ENCODE peak calls at places on chromosomes 13 and 19, in seven cellular contexts. R, Z, K, E, P, T and V are unnamed samples.

GRCh38 chr13:20495087-20496023 is 30.3 kb downstream of the CRYL1 start:
- DNase-seq in R (peak), Z (peak), K (peak), E (peak), P (peak), T (peak), V (peak)

GRCh38 chr13:46317120-46317519 is 69.9 kb downstream of the RUBCNL start:
- DNase-seq in R (no peak), Z (peak), K (no peak), E (no peak), P (no peak), T (peak), V (no peak)

GRCh38 chr13:44169018-44169909 is 204.4 kb upstream of the SERP2 start:
- DNase-seq in R (peak), Z (no peak), K (no peak), E (no peak), P (no peak), T (no peak), V (no peak)

GRCh38 chr19:12984683-12985048 is 10.6 kb upstream of the NFIX start:
- DNase-seq in R (no peak), Z (no peak), K (peak), E (no peak), P (no peak), T (no peak), V (no peak)

GRCh38 chr13:114130708-114131580 is 1.5 kb downstream of the RASA3 start:
- DNase-seq in R (peak), Z (peak), K (peak), E (no peak), P (no peak), T (peak), V (peak)

GRCh38 chr19:49356382-49356781 is 5.8 kb downstream of the TEAD2 start:
- DNase-seq in R (no peak), Z (no peak), K (no peak), E (no peak), P (no peak), T (no peak), V (no peak)

GRCh38 chr13:22505489-22505888 is 675.3 kb upstream of the SGCG start:
- DNase-seq in R (no peak), Z (no peak), K (no peak), E (no peak), P (no peak), T (no peak), V (peak)

GRCh38 chr13:27182844-27183497 is 11.4 kb upstream of the USP12 start:
- DNase-seq in R (peak), Z (peak), K (no peak), E (no peak), P (no peak), T (peak), V (peak)

GRCh38 chr19:861756-862528 is 2.5 kb downstream of the CFD start:
- DNase-seq in R (no peak), Z (peak), K (peak), E (peak), P (peak), T (peak), V (peak)

GRCh38 chr13:113047587-113047986 is 58.0 kb upstream of the F7 start:
- DNase-seq in R (no peak), Z (no peak), K (no peak), E (no peak), P (no peak), T (no peak), V (no peak)

GRCh38 chr19:14145381-14145780 is 9.0 kb upstream of the ASF1B start:
- DNase-seq in R (no peak), Z (no peak), K (no peak), E (no peak), P (no peak), T (no peak), V (peak)

GRCh38 chr13:107250626-107251025 is 682.7 kb upstream of the ARGLU1 start:
- DNase-seq in R (peak), Z (peak), K (no peak), E (no peak), P (no peak), T (peak), V (no peak)

GRCh38 chr13:107254392-107254791 is 686.5 kb upstream of the ARGLU1 start:
- DNase-seq in R (no peak), Z (no peak), K (no peak), E (no peak), P (no peak), T (no peak), V (no peak)

GRCh38 chr13:107252021-107252420 is 684.1 kb upstream of the ARGLU1 start:
- DNase-seq in R (no peak), Z (no peak), K (no peak), E (no peak), P (no peak), T (no peak), V (no peak)

GRCh38 chr13:107251321-107251720 is 683.4 kb upstream of the ARGLU1 start:
- DNase-seq in R (peak), Z (peak), K (no peak), E (no peak), P (no peak), T (peak), V (no peak)

DNA sequence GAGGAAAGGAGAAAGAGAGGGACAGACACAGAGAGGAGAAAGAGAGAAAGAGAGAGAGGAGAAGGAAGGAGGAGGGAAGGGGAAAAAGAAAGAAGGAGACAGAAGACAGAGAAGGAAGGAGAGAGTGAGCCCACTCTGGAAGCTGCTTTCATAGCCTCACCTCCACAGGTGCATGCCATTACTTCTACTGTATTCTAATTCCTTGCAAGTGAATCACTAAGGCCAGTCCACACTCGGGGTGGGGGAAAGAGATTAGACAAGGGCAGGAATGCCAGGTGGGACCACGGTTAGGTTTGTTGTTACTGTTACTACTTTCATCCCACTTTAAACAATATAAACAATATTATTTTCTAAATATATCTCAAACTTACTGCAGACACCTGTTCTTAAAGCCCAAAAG is 684.5 kb upstream of the ARGLU1 start:
- DNase-seq in R (no peak), Z (peak), K (no peak), E (no peak), P (no peak), T (no peak), V (no peak)
- H4K8ac ChIP-seq in R (peak), Z (no peak), K (no peak), E (no peak), P (no peak), T (no peak), V (no peak)

DNA sequence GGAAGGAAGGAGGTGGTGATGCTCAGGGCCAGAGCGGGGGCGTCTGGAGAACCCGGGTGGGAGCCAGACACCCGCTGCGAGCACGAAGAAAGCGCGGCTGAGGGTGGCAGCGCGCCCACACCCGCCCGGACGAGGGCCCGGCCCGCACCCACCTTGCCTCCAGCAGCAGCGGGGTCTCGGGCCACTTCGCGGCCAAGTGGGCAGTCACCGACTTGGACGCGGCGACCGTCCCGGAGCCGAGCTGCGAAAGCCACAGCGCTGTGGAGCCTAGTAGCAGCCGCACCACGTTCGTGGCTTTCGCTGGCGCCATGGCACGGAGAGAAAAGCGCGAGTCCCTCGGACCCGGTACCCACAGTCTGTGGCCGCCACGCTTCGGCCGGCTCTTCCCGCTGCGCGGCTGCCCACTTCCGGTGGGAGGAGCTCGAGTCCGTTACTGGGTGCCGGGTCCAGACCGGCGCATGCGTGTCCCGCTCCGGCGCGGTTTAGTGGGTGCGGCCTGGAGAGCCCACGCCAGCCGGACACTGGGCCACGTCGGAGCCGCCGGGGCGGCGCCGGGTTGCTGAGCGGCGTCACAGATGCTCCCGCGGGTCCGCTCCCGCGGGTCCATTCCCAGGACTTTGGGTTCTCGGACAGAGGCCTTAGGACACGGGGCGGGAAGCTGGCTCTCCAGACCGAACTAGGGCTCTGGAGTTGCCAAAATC is at the start of gene UGGT2:
- DNase-seq in R (peak), Z (peak), K (peak), E (peak), P (peak), T (peak), V (peak)
- H3K9ac ChIP-seq in R (peak), Z (peak), K (peak), E (peak), P (peak), T (peak), V (peak)

GRCh38 chr19:53608381-53608780 is 23.4 kb upstream of the DPRX start:
- DNase-seq in R (no peak), Z (no peak), K (no peak), E (no peak), P (no peak), T (no peak), V (peak)

GRCh38 chr19:53612762-53613526 is 18.9 kb upstream of the DPRX start:
- DNase-seq in R (no peak), Z (peak), K (peak), E (peak), P (no peak), T (no peak), V (peak)
- H4K8ac ChIP-seq in R (no peak), Z (no peak), K (no peak), E (no peak), P (no peak), T (no peak), V (peak)

GRCh38 chr19:51704601-51705000 is 11.5 kb downstream of the SPACA6 start:
- DNase-seq in R (no peak), Z (no peak), K (no peak), E (no peak), P (no peak), T (no peak), V (no peak)

GRCh38 chr19:51702103-51702753 is 9.1 kb downstream of the SPACA6 start:
- DNase-seq in R (peak), Z (peak), K (peak), E (peak), P (no peak), T (peak), V (peak)

GRCh38 chr19:51703655-51704515 is 10.8 kb downstream of the SPACA6 start:
- DNase-seq in R (peak), Z (peak), K (peak), E (peak), P (peak), T (peak), V (peak)

GRCh38 chr19:51701468-51702100 is 8.5 kb downstream of the SPACA6 start:
- DNase-seq in R (no peak), Z (no peak), K (no peak), E (no peak), P (no peak), T (no peak), V (peak)

GRCh38 chr19:51702754-51703654 is 9.9 kb downstream of the SPACA6 start:
- DNase-seq in R (no peak), Z (peak), K (peak), E (peak), P (no peak), T (peak), V (peak)
- H3K9ac ChIP-seq in R (no peak), Z (peak), K (no peak), E (peak), P (no peak), T (peak), V (peak)

GRCh38 chr13:45196091-45196490 is 4.8 kb downstream of the KCTD4 start:
- DNase-seq in R (no peak), Z (no peak), K (no peak), E (no peak), P (no peak), T (no peak), V (no peak)

GRCh38 chr13:45194081-45194939 is 6.5 kb downstream of the KCTD4 start:
- DNase-seq in R (peak), Z (peak), K (peak), E (no peak), P (no peak), T (no peak), V (peak)

GRCh38 chr13:45195421-45195820 is 5.4 kb downstream of the KCTD4 start:
- DNase-seq in R (no peak), Z (peak), K (no peak), E (no peak), P (no peak), T (peak), V (no peak)

GRCh38 chr13:45196622-45197021 is 4.2 kb downstream of the KCTD4 start:
- DNase-seq in R (peak), Z (no peak), K (no peak), E (no peak), P (no peak), T (peak), V (no peak)

DNA sequence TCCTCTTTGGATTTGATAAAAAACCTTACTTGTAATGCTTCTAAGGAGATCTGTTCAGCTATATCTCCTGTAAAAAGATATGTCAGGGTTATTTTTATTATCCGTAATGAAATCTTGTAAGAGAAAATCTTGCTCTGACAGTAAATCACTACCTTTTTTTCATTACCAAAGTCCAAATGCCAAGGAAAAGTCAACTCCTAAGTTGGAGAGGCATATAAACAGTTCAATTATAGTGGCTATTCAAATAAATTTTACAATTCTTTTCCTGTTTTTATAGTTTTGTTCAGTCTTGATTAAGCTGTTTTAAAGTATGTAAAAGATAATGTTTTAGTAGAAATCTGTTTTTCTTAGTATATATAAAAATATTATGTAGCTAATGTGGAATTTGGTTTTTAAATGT is 9.0 kb downstream of the KCTD4 start:
- DNase-seq in R (no peak), Z (no peak), K (no peak), E (no peak), P (no peak), T (no peak), V (no peak)
- H4K8ac ChIP-seq in R (no peak), Z (no peak), K (no peak), E (no peak), P (no peak), T (no peak), V (no peak)

GRCh38 chr19:45768644-45769053 is 403 bp downstream of the SIX5 start:
- DNase-seq in R (peak), Z (peak), K (no peak), E (peak), P (no peak), T (peak), V (peak)

GRCh38 chr19:45767881-45768643 is 990 bp downstream of the SIX5 start:
- DNase-seq in R (peak), Z (peak), K (peak), E (peak), P (peak), T (peak), V (peak)

GRCh38 chr19:45766919-45767346 is 2.1 kb downstream of the SIX5 start:
- DNase-seq in R (peak), Z (no peak), K (no peak), E (peak), P (no peak), T (no peak), V (peak)

GRCh38 chr19:45766293-45766918 is 2.6 kb downstream of the SIX5 start:
- DNase-seq in R (no peak), Z (no peak), K (peak), E (no peak), P (no peak), T (no peak), V (no peak)

DNA sequence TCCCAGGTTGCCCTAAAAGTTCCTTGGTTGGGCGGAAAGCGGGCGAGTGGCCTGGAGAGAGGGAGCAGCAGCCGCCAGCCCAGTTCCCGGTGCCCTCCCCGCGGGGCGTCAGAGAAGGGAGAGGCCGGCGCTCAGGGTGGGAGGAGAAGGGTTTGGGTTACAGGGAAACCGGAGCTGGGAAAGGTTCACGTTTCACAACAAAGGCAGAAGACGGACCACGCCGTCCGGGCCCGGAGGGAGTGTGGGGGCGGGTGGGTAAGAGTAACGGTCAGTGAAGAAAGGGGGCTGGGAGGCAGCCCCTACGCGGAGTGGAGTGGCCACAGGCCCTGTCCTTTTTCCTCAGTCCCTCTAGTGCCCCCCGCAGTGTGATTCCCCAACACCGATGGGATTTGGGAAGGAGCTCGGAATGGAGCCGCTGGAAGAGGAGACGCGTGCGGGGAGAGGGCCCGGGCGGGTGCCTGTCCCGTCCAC is 1.6 kb downstream of the SIX5 start:
- DNase-seq in R (peak), Z (peak), K (peak), E (no peak), P (peak), T (peak), V (peak)
- H3K9ac ChIP-seq in R (peak), Z (peak), K (peak), E (peak), P (peak), T (peak), V (peak)